ENCODE peak calls at places on chromosomes 1 and 21, in five cellular contexts. One of them, this sample, is unnamed.
A peak's percentile ranks its signal among the peaks of the same experiment; 100 is the strongest.

GRCh38 chr1:240092301-240093119 is 827 bp downstream of the FMN2 start:
- DNase-seq in gastrocnemius medialis: no peak
- DNase-seq in pancreas: no peak
- DNase-seq in foreskin fibroblast: peak; percentile 68
- DNase-seq in cardiac fibroblast: peak; percentile 41
- DNase-seq in this sample: no peak

GRCh38 chr1:225577243-225577642 is 75.7 kb downstream of the ENAH start:
- DNase-seq in gastrocnemius medialis: no peak
- DNase-seq in pancreas: no peak
- DNase-seq in foreskin fibroblast: no peak
- DNase-seq in cardiac fibroblast: no peak
- DNase-seq in this sample: no peak

GRCh38 chr1:234955107-234955731 is 173.4 kb downstream of the TOMM20 start:
- DNase-seq in gastrocnemius medialis: peak; percentile 62
- DNase-seq in pancreas: peak; percentile 49
- DNase-seq in foreskin fibroblast: no peak
- DNase-seq in cardiac fibroblast: peak; percentile 82
- DNase-seq in this sample: no peak

GRCh38 chr1:154208677-154209390 is 2.7 kb upstream of the CFAP141 start:
- DNase-seq in gastrocnemius medialis: peak; percentile 45
- DNase-seq in pancreas: no peak
- DNase-seq in foreskin fibroblast: no peak
- DNase-seq in cardiac fibroblast: no peak
- DNase-seq in this sample: no peak

GRCh38 chr1:216599851-216600250 is 123.4 kb downstream of the ESRRG start:
- DNase-seq in gastrocnemius medialis: no peak
- DNase-seq in pancreas: no peak
- DNase-seq in foreskin fibroblast: no peak
- DNase-seq in cardiac fibroblast: no peak
- DNase-seq in this sample: no peak

GRCh38 chr1:111851552-111851951 is 95.9 kb downstream of the DDX20 start:
- DNase-seq in gastrocnemius medialis: no peak
- DNase-seq in pancreas: no peak
- DNase-seq in foreskin fibroblast: no peak
- DNase-seq in cardiac fibroblast: no peak
- DNase-seq in this sample: no peak

GRCh38 chr1:52603301-52603675 is 1.1 kb downstream of the GPX7 start:
- DNase-seq in gastrocnemius medialis: peak; percentile 18
- DNase-seq in pancreas: no peak
- DNase-seq in foreskin fibroblast: no peak
- DNase-seq in cardiac fibroblast: peak; percentile 10
- DNase-seq in this sample: no peak

GRCh38 chr1:234957330-234958065 is 171.1 kb downstream of the TOMM20 start:
- DNase-seq in gastrocnemius medialis: no peak
- DNase-seq in pancreas: peak; percentile 91
- DNase-seq in foreskin fibroblast: peak; percentile 89
- DNase-seq in cardiac fibroblast: peak; percentile 90
- DNase-seq in this sample: peak; percentile 95

GRCh38 chr1:152752225-152752624 is 5.6 kb upstream of the KPRP start:
- DNase-seq in gastrocnemius medialis: no peak
- DNase-seq in pancreas: no peak
- DNase-seq in foreskin fibroblast: peak; percentile 56
- DNase-seq in cardiac fibroblast: no peak
- DNase-seq in this sample: no peak

GRCh38 chr1:158019177-158019868 is 25.9 kb downstream of the KIRREL1 start:
- DNase-seq in gastrocnemius medialis: peak; percentile 52
- DNase-seq in pancreas: peak; percentile 23
- DNase-seq in foreskin fibroblast: peak; percentile 88
- DNase-seq in cardiac fibroblast: peak; percentile 93
- DNase-seq in this sample: peak; percentile 90

GRCh38 chr1:27934818-27935549 is at the start of gene SMPDL3B:
- DNase-seq in gastrocnemius medialis: no peak
- DNase-seq in pancreas: peak; percentile 66
- DNase-seq in foreskin fibroblast: no peak
- DNase-seq in cardiac fibroblast: peak; percentile 9
- DNase-seq in this sample: no peak

GRCh38 chr1:116518400-116518799 is 52.4 kb downstream of the CD58 start:
- DNase-seq in gastrocnemius medialis: no peak
- DNase-seq in pancreas: no peak
- DNase-seq in foreskin fibroblast: no peak
- DNase-seq in cardiac fibroblast: no peak
- DNase-seq in this sample: no peak

GRCh38 chr1:101101362-101101761 is 75.8 kb upstream of the DPH5 start:
- DNase-seq in gastrocnemius medialis: no peak
- DNase-seq in pancreas: no peak
- DNase-seq in foreskin fibroblast: no peak
- DNase-seq in cardiac fibroblast: peak; percentile 27
- DNase-seq in this sample: no peak

GRCh38 chr1:109259674-109260557 is 10.6 kb downstream of the CELSR2 start:
- DNase-seq in gastrocnemius medialis: no peak
- DNase-seq in pancreas: no peak
- DNase-seq in foreskin fibroblast: no peak
- DNase-seq in cardiac fibroblast: no peak
- DNase-seq in this sample: no peak

GRCh38 chr1:118217073-118217620 is 32.1 kb upstream of the SPAG17 start:
- DNase-seq in gastrocnemius medialis: no peak
- DNase-seq in pancreas: no peak
- DNase-seq in foreskin fibroblast: no peak
- DNase-seq in cardiac fibroblast: no peak
- DNase-seq in this sample: no peak

GRCh38 chr1:246572795-246573194 is 6.5 kb downstream of the CNST start:
- DNase-seq in gastrocnemius medialis: no peak
- DNase-seq in pancreas: no peak
- DNase-seq in foreskin fibroblast: no peak
- DNase-seq in cardiac fibroblast: no peak
- DNase-seq in this sample: no peak

GRCh38 chr21:26776320-26777021 is 68.7 kb downstream of the ADAMTS1 start:
- DNase-seq in gastrocnemius medialis: peak; percentile 29
- DNase-seq in pancreas: no peak
- DNase-seq in foreskin fibroblast: peak; percentile 72
- DNase-seq in cardiac fibroblast: peak; percentile 70
- DNase-seq in this sample: no peak

GRCh38 chr1:28260803-28261174 is 1.5 kb downstream of the SESN2 start:
- DNase-seq in gastrocnemius medialis: no peak
- DNase-seq in pancreas: no peak
- DNase-seq in foreskin fibroblast: no peak
- DNase-seq in cardiac fibroblast: no peak
- DNase-seq in this sample: no peak

GRCh38 chr1:68178821-68179490 is 53.4 kb downstream of the WLS start:
- DNase-seq in gastrocnemius medialis: no peak
- DNase-seq in pancreas: no peak
- DNase-seq in foreskin fibroblast: peak; percentile 30
- DNase-seq in cardiac fibroblast: no peak
- DNase-seq in this sample: no peak

GRCh38 chr21:40070871-40071270 is 203.6 kb downstream of the PCP4 start:
- DNase-seq in gastrocnemius medialis: no peak
- DNase-seq in pancreas: no peak
- DNase-seq in foreskin fibroblast: no peak
- DNase-seq in cardiac fibroblast: no peak
- DNase-seq in this sample: no peak

GRCh38 chr1:78490861-78491310 is at the start of gene PTGFR:
- DNase-seq in gastrocnemius medialis: no peak
- DNase-seq in pancreas: peak; percentile 8
- DNase-seq in foreskin fibroblast: no peak
- DNase-seq in cardiac fibroblast: peak; percentile 30
- DNase-seq in this sample: no peak

GRCh38 chr21:41901099-41901498 is 22.0 kb upstream of the PRDM15 start:
- DNase-seq in gastrocnemius medialis: no peak
- DNase-seq in pancreas: peak; percentile 68
- DNase-seq in foreskin fibroblast: no peak
- DNase-seq in cardiac fibroblast: no peak
- DNase-seq in this sample: no peak

GRCh38 chr21:45541221-45542039 is 810 bp downstream of the SLC19A1 start:
- DNase-seq in gastrocnemius medialis: peak; percentile 49
- DNase-seq in pancreas: peak; percentile 46
- DNase-seq in foreskin fibroblast: peak; percentile 66
- DNase-seq in cardiac fibroblast: peak; percentile 72
- DNase-seq in this sample: no peak

GRCh38 chr21:31905444-31906400 is 32.9 kb downstream of the HUNK start:
- DNase-seq in gastrocnemius medialis: no peak
- DNase-seq in pancreas: no peak
- DNase-seq in foreskin fibroblast: no peak
- DNase-seq in cardiac fibroblast: no peak
- DNase-seq in this sample: peak; percentile 26

GRCh38 chr1:150995896-150996295 is 10.8 kb downstream of the MINDY1 start:
- DNase-seq in gastrocnemius medialis: peak; percentile 78
- DNase-seq in pancreas: no peak
- DNase-seq in foreskin fibroblast: no peak
- DNase-seq in cardiac fibroblast: peak; percentile 64
- DNase-seq in this sample: no peak

GRCh38 chr1:167697667-167698141 is 24.1 kb upstream of the MPZL1 start:
- DNase-seq in gastrocnemius medialis: peak; percentile 98
- DNase-seq in pancreas: peak; percentile 49
- DNase-seq in foreskin fibroblast: no peak
- DNase-seq in cardiac fibroblast: no peak
- DNase-seq in this sample: no peak

GRCh38 chr1:82392513-82392912 is 591.8 kb downstream of the ADGRL2 start:
- DNase-seq in gastrocnemius medialis: no peak
- DNase-seq in pancreas: no peak
- DNase-seq in foreskin fibroblast: peak; percentile 53
- DNase-seq in cardiac fibroblast: no peak
- DNase-seq in this sample: peak; percentile 60

GRCh38 chr1:24745711-24746582 is 700 bp downstream of the CLIC4 start:
- DNase-seq in gastrocnemius medialis: peak; percentile 66
- DNase-seq in pancreas: peak; percentile 43
- DNase-seq in foreskin fibroblast: no peak
- DNase-seq in cardiac fibroblast: peak; percentile 83
- DNase-seq in this sample: peak; percentile 49

GRCh38 chr1:93874025-93874651 is 4.9 kb downstream of the DNTTIP2 start:
- DNase-seq in gastrocnemius medialis: no peak
- DNase-seq in pancreas: no peak
- DNase-seq in foreskin fibroblast: peak; percentile 50
- DNase-seq in cardiac fibroblast: peak; percentile 74
- DNase-seq in this sample: peak; percentile 38

GRCh38 chr21:46096596-46096981 is 1.3 kb upstream of the COL6A2 start:
- DNase-seq in gastrocnemius medialis: peak; percentile 7
- DNase-seq in pancreas: no peak
- DNase-seq in foreskin fibroblast: no peak
- DNase-seq in cardiac fibroblast: no peak
- DNase-seq in this sample: no peak

GRCh38 chr1:2322593-2323295 is 68.6 kb downstream of the MORN1 start:
- DNase-seq in gastrocnemius medialis: no peak
- DNase-seq in pancreas: peak; percentile 28
- DNase-seq in foreskin fibroblast: no peak
- DNase-seq in cardiac fibroblast: no peak
- DNase-seq in this sample: peak; percentile 60

GRCh38 chr1:31675161-31675560 is 28.7 kb downstream of the COL16A1 start:
- DNase-seq in gastrocnemius medialis: no peak
- DNase-seq in pancreas: no peak
- DNase-seq in foreskin fibroblast: no peak
- DNase-seq in cardiac fibroblast: no peak
- DNase-seq in this sample: no peak

GRCh38 chr1:30991852-30992606 is 73.5 kb downstream of the PUM1 start:
- DNase-seq in gastrocnemius medialis: peak; percentile 35
- DNase-seq in pancreas: no peak
- DNase-seq in foreskin fibroblast: no peak
- DNase-seq in cardiac fibroblast: no peak
- DNase-seq in this sample: no peak

GRCh38 chr1:23556661-23557470 is 2.4 kb downstream of the ID3 start:
- DNase-seq in gastrocnemius medialis: no peak
- DNase-seq in pancreas: peak; percentile 36
- DNase-seq in foreskin fibroblast: no peak
- DNase-seq in cardiac fibroblast: peak; percentile 86
- DNase-seq in this sample: peak; percentile 57

GRCh38 chr1:99544328-99544727 is 101.6 kb upstream of the PALMD start:
- DNase-seq in gastrocnemius medialis: no peak
- DNase-seq in pancreas: no peak
- DNase-seq in foreskin fibroblast: peak; percentile 47
- DNase-seq in cardiac fibroblast: peak; percentile 41
- DNase-seq in this sample: peak; percentile 16

DNA sequence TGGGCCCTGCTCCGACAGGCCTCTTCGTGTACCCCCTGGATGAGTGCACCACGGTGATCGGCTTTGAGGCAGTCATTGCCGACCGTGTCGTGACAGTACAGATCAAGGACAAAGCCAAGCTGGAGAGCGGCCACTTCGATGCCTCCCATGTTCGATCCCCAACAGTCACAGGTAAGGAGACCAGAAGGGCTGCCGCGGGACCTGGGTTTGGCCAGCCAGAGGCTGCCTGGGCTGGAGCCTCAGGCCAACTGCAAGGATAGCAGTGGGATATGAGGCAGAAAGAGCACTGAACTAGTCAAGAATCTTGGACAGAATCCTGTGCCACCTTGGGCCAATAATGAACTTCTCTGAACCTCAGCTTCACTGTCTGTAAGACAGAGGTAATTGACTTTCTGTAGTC is 22.1 kb downstream of the VWA5B1 start:
- DNase-seq in gastrocnemius medialis: no peak
- DNase-seq in pancreas: no peak
- DNase-seq in foreskin fibroblast: no peak
- DNase-seq in cardiac fibroblast: no peak
- DNase-seq in this sample: no peak
- TF ChIP-seq CTCF in gastrocnemius medialis: no peak
- TF ChIP-seq CTCF in pancreas: no peak
- TF ChIP-seq CTCF in foreskin fibroblast: no peak
- TF ChIP-seq CTCF in cardiac fibroblast: no peak
- TF ChIP-seq CTCF in this sample: no peak

GRCh38 chr1:184212649-184213314 is 161.3 kb downstream of the TSEN15 start:
- DNase-seq in gastrocnemius medialis: no peak
- DNase-seq in pancreas: no peak
- DNase-seq in foreskin fibroblast: peak; percentile 64
- DNase-seq in cardiac fibroblast: peak; percentile 88
- DNase-seq in this sample: peak; percentile 90

GRCh38 chr1:184210048-184210447 is 158.5 kb downstream of the TSEN15 start:
- DNase-seq in gastrocnemius medialis: peak; percentile 23
- DNase-seq in pancreas: no peak
- DNase-seq in foreskin fibroblast: peak; percentile 54
- DNase-seq in cardiac fibroblast: peak; percentile 33
- DNase-seq in this sample: peak; percentile 46

GRCh38 chr1:184214128-184214527 is 162.6 kb downstream of the TSEN15 start:
- DNase-seq in gastrocnemius medialis: no peak
- DNase-seq in pancreas: no peak
- DNase-seq in foreskin fibroblast: no peak
- DNase-seq in cardiac fibroblast: no peak
- DNase-seq in this sample: no peak

GRCh38 chr1:184208622-184209021 is 157.1 kb downstream of the TSEN15 start:
- DNase-seq in gastrocnemius medialis: no peak
- DNase-seq in pancreas: no peak
- DNase-seq in foreskin fibroblast: no peak
- DNase-seq in cardiac fibroblast: no peak
- DNase-seq in this sample: no peak

GRCh38 chr1:184210822-184211221 is 159.3 kb downstream of the TSEN15 start:
- DNase-seq in gastrocnemius medialis: no peak
- DNase-seq in pancreas: no peak
- DNase-seq in foreskin fibroblast: no peak
- DNase-seq in cardiac fibroblast: no peak
- DNase-seq in this sample: no peak
- TF ChIP-seq CTCF in gastrocnemius medialis: no peak
- TF ChIP-seq CTCF in pancreas: no peak
- TF ChIP-seq CTCF in foreskin fibroblast: no peak
- TF ChIP-seq CTCF in cardiac fibroblast: no peak
- TF ChIP-seq CTCF in this sample: no peak

GRCh38 chr1:12184008-12184681 is 17.4 kb downstream of the TNFRSF1B start:
- DNase-seq in gastrocnemius medialis: peak; percentile 76
- DNase-seq in pancreas: peak; percentile 35
- DNase-seq in foreskin fibroblast: peak; percentile 71
- DNase-seq in cardiac fibroblast: peak; percentile 97
- DNase-seq in this sample: peak; percentile 87
- TF ChIP-seq CTCF in gastrocnemius medialis: no peak
- TF ChIP-seq CTCF in pancreas: no peak
- TF ChIP-seq CTCF in foreskin fibroblast: peak; percentile 24
- TF ChIP-seq CTCF in cardiac fibroblast: peak; percentile 35
- TF ChIP-seq CTCF in this sample: peak; percentile 42

GRCh38 chr1:203625623-203626189 is 926 bp upstream of the ATP2B4 start:
- DNase-seq in gastrocnemius medialis: no peak
- DNase-seq in pancreas: peak; percentile 51
- DNase-seq in foreskin fibroblast: no peak
- DNase-seq in cardiac fibroblast: peak; percentile 64
- DNase-seq in this sample: no peak
- TF ChIP-seq CTCF in gastrocnemius medialis: no peak
- TF ChIP-seq CTCF in pancreas: no peak
- TF ChIP-seq CTCF in foreskin fibroblast: no peak
- TF ChIP-seq CTCF in cardiac fibroblast: no peak
- TF ChIP-seq CTCF in this sample: peak; percentile 39

This sample was measured in astrocyte of the cerebellum.